ENCODE peak calls at places on chromosomes 16 and 17, in seven cellular contexts. Z is central memory CD4-positive, alpha-beta T cell; Y is head of caudate nucleus; C is GM23248; K is activated gamma-delta T cell treated with anti-CD3 and anti-CD28 coated beads, Interleukin-2, amount 50 U/mL, for 16 hours; R is GM12865; B is amygdala. P is an unnamed sample.
A peak's percentile ranks its signal among the peaks of the same experiment; 100 is the strongest.

GRCh38 chr17:30234954-30235353 is 543 bp downstream of the SLC6A4 start:
- DNase-seq in Z (no peak), Y (no peak), C (peak; percentile 23), K (no peak), R (peak; percentile 87), B (no peak), P (no peak)

GRCh38 chr16:11560701-11561439 is 25.8 kb downstream of the LITAF start:
- DNase-seq in Z (peak; percentile 89), Y (no peak), C (no peak), K (peak; percentile 58), R (no peak), B (no peak), P (peak; percentile 92)

GRCh38 chr17:17035490-17035889 is 6.8 kb upstream of the MPRIP start:
- DNase-seq in Z (no peak), Y (no peak), C (no peak), K (no peak), R (no peak), B (no peak), P (no peak)

GRCh38 chr16:89473136-89473712 is 17.1 kb downstream of the ANKRD11 start:
- DNase-seq in Z (no peak), Y (no peak), C (no peak), K (no peak), R (no peak), B (no peak), P (no peak)

GRCh38 chr17:81453712-81454111 is 58.5 kb downstream of the BAHCC1 start:
- DNase-seq in Z (no peak), Y (no peak), C (no peak), K (peak; percentile 14), R (peak; percentile 35), B (no peak), P (no peak)

GRCh38 chr17:34658796-34659195 is 79.4 kb downstream of the TMEM132E start:
- DNase-seq in Z (no peak), Y (no peak), C (no peak), K (no peak), R (no peak), B (no peak), P (no peak)

GRCh38 chr17:2344528-2344927 is 7.2 kb downstream of the SGSM2 start:
- DNase-seq in Z (no peak), Y (no peak), C (no peak), K (no peak), R (no peak), B (no peak), P (no peak)

GRCh38 chr17:59400858-59401257 is 69.4 kb downstream of the YPEL2 start:
- DNase-seq in Z (no peak), Y (no peak), C (peak; percentile 37), K (no peak), R (no peak), B (no peak), P (no peak)

GRCh38 chr17:80789356-80789902 is 202.2 kb upstream of the CHMP6 start:
- DNase-seq in Z (no peak), Y (no peak), C (peak; percentile 96), K (no peak), R (peak; percentile 85), B (no peak), P (no peak)

GRCh38 chr16:77501260-77501659 is 66.4 kb upstream of the ADAMTS18 start:
- DNase-seq in Z (no peak), Y (no peak), C (no peak), K (no peak), R (no peak), B (no peak), P (no peak)

GRCh38 chr17:29071303-29071702 is 28.4 kb downstream of the PIPOX start:
- DNase-seq in Z (no peak), Y (no peak), C (no peak), K (no peak), R (no peak), B (no peak), P (no peak)

GRCh38 chr16:29906520-29907244 is 6.4 kb downstream of the ASPHD1 start:
- DNase-seq in Z (no peak), Y (no peak), C (no peak), K (no peak), R (no peak), B (no peak), P (no peak)

GRCh38 chr16:26365555-26365954 is 673.8 kb downstream of the HS3ST4 start:
- DNase-seq in Z (no peak), Y (peak; percentile 88), C (no peak), K (no peak), R (no peak), B (no peak), P (no peak)